ENCODE peak calls at places on chromosomes 12 and 14, in five cellular contexts. S is neuronal stem cell, Y is IMR-90, O is mesenchymal stem cell, K is H1. N is an unnamed sample.

GRCh38 chr12:84842406-84843013 is 70.1 kb downstream of the SLC6A15 start:
- DNase-seq in S (peak; percentile 20), Y (peak; percentile 51), O (peak; percentile 60), K (no peak), N (peak; percentile 40)

GRCh38 chr14:104443391-104444158 is 136.0 kb upstream of the C14orf180 start:
- DNase-seq in S (no peak), Y (no peak), O (no peak), K (peak; percentile 73), N (peak; percentile 71)

GRCh38 chr12:120317258-120318105 is 10.1 kb downstream of the PLA2G1B start:
- DNase-seq in S (peak; percentile 99), Y (peak; percentile 99), O (peak; percentile 99), K (peak; percentile 100), N (peak; percentile 100)

GRCh38 chr12:67752226-67752732 is 103.7 kb downstream of the DYRK2 start:
- DNase-seq in S (no peak), Y (peak; percentile 58), O (no peak), K (no peak), N (no peak)

GRCh38 chr12:128008341-128008740 is 258.6 kb upstream of the TMEM132C start:
- DNase-seq in S (no peak), Y (no peak), O (peak; percentile 29), K (no peak), N (no peak)

GRCh38 chr12:5383961-5384360 is 47.9 kb upstream of the NTF3 start:
- DNase-seq in S (no peak), Y (no peak), O (no peak), K (no peak), N (no peak)

GRCh38 chr14:40362856-40363255 is 930.6 kb upstream of the FBXO33 start:
- DNase-seq in S (peak; percentile 3), Y (no peak), O (no peak), K (no peak), N (peak; percentile 70)

GRCh38 chr12:57693317-57693658 is 644 bp upstream of the OS9 start:
- DNase-seq in S (no peak), Y (no peak), O (no peak), K (no peak), N (no peak)

GRCh38 chr12:114952573-114953196 is 268.7 kb upstream of the TBX3 start:
- DNase-seq in S (no peak), Y (peak; percentile 20), O (peak; percentile 23), K (no peak), N (no peak)

GRCh38 chr12:93181396-93181965 is 196.2 kb upstream of the NUDT4 start:
- DNase-seq in S (no peak), Y (no peak), O (no peak), K (no peak), N (no peak)

GRCh38 chr12:116564080-116564479 is 4.9 kb downstream of the MAP1LC3B2 start:
- DNase-seq in S (no peak), Y (no peak), O (no peak), K (no peak), N (no peak)

GRCh38 chr14:51846631-51847488 is 13.6 kb upstream of the GNG2 start:
- DNase-seq in S (peak; percentile 87), Y (peak; percentile 53), O (peak; percentile 84), K (peak; percentile 82), N (peak; percentile 89)

GRCh38 chr12:67364228-67364627 is 95.1 kb downstream of the CAND1 start:
- DNase-seq in S (no peak), Y (no peak), O (no peak), K (no peak), N (peak; percentile 92)

GRCh38 chr12:131896080-131896810 is 1.8 kb downstream of the ULK1 start:
- DNase-seq in S (peak; percentile 76), Y (peak; percentile 89), O (peak; percentile 92), K (peak; percentile 90), N (peak; percentile 97)
- H2BK15ac ChIP-seq in S (no peak overlapping the region), Y (no peak overlapping the region), O (peak overlapping the region; percentile 15), K (peak overlapping the region; percentile 4), N (no peak overlapping the region)

GRCh38 chr12:91178139-91178561 is 4.5 kb downstream of the DCN start:
- DNase-seq in S (no peak), Y (peak; percentile 62), O (peak; percentile 55), K (no peak), N (peak; percentile 15)
- H3K4me3 ChIP-seq in S (no peak overlapping the region), Y (peak overlapping the region; percentile 94), O (peak overlapping the region; percentile 85), K (no peak overlapping the region), N (no peak overlapping the region)

GRCh38 chr12:26831959-26832816 is 806 bp downstream of the ITPR2 start:
- DNase-seq in S (peak; percentile 29), Y (peak; percentile 80), O (peak; percentile 87), K (peak; percentile 74), N (peak; percentile 86)
- H2BK15ac ChIP-seq in S (no peak overlapping the region), Y (peak overlapping the region; percentile 99), O (peak overlapping the region; percentile 95), K (peak overlapping the region; percentile 3), N (no peak overlapping the region)

DNA sequence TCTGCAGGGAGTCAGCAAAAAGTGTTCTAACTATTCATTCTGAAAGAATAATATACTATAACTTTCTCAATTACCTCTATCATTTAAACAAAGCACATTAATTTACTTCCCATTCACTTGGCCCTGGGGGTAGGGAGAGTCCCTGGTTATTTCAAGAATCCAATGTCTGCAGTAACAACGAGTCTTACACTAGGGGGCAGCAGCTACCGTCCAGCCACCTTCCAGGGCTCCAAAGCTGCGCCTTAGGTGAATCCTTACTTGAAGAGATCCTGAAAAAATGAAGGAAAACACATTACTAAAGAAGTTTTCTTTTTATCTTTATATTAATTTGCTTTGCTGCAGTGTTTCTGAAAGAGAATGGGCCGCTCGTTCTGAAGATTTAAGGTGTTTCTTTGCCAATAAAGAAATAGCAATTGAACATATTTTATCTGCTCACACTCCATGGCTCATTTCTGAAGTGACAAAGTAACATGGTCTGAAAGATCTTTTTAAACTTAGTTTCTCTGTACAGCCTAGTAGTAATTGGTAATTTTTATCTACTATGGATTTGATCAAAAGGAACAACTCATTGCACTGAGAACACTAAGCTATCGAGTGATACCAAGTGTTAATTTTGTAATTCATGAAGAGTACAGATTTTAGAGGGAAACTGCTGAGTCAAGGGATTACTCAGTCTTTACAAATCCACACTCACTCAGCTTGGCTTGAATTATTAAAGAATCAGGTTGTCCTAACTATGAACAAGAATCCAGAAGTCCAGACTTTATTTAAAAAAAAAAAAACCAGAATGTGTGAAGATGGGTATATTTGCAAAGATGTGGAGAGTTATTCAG is 27.6 kb downstream of the BHLHE41 start:
- DNase-seq in S (peak; percentile 63), Y (peak; percentile 76), O (peak; percentile 75), K (peak; percentile 68), N (peak; percentile 79)
- H3K4me3 ChIP-seq in S (no peak overlapping the region), Y (no peak overlapping the region), O (peak overlapping the region; percentile 50), K (no peak overlapping the region), N (no peak overlapping the region)

DNA sequence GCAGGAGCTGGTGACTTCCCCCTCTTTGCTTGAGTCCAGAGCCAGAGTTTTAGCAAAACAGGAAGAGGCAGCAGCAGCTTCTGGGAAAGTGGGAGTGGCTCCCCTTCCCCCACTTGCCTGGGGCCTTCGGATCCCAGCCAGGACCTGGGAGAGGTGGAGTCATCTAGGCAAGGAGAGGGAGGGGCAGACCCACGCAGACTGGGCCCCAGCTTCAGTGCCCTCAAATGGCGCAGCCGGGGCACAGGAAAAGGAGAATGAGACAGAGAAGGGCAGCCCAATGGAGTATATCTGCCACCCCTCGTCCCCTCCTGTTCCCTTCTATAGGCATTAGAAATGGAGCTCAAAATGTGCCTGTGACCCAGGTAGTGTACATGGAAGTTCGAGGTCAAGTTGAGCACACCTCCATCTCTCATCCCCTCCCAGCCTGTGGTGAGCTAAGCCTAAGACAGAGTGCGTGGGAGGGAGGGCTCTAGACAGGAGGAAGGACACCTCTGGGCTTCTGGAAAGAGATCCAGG is 9.3 kb upstream of the HDAC7 start:
- DNase-seq in S (no peak), Y (peak; percentile 59), O (peak; percentile 53), K (no peak), N (peak; percentile 84)
- H2BK15ac ChIP-seq in S (no peak overlapping the region), Y (peak overlapping the region; percentile 99), O (peak overlapping the region; percentile 18), K (peak overlapping the region; percentile 11), N (no peak overlapping the region)

DNA sequence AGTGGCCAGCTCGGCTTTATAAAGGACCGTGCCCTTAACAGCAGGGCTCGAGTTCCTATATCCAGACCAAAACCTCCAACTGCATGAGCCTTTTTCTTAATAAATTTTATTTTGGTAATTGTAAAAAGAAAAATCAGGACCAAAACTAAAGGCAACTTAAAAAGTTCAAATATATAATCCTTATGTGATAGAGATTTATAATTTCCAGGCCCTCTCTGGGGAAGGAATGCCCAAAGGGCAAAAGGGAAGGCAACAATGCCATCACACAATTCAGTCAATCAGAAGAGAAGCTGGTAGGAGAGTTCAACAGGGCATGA is 401 bp upstream of the IPO4 start:
- DNase-seq in S (no peak), Y (no peak), O (no peak), K (no peak), N (no peak)
- H3K4me3 ChIP-seq in S (peak overlapping the region; percentile 79), Y (no peak overlapping the region), O (peak overlapping the region; percentile 92), K (peak overlapping the region; percentile 75), N (no peak overlapping the region)

GRCh38 chr12:19431407-19432308 is 7.6 kb upstream of the AEBP2 start:
- DNase-seq in S (no peak), Y (peak; percentile 88), O (peak; percentile 86), K (no peak), N (peak; percentile 93)

GRCh38 chr12:19430988-19431387 is 8.3 kb upstream of the AEBP2 start:
- DNase-seq in S (no peak), Y (no peak), O (no peak), K (no peak), N (no peak)

GRCh38 chr12:19434538-19434937 is 4.8 kb upstream of the AEBP2 start:
- DNase-seq in S (no peak), Y (no peak), O (no peak), K (no peak), N (no peak)

GRCh38 chr12:19435831-19436497 is 3.3 kb upstream of the AEBP2 start:
- DNase-seq in S (no peak), Y (no peak), O (no peak), K (peak; percentile 33), N (peak; percentile 42)

DNA sequence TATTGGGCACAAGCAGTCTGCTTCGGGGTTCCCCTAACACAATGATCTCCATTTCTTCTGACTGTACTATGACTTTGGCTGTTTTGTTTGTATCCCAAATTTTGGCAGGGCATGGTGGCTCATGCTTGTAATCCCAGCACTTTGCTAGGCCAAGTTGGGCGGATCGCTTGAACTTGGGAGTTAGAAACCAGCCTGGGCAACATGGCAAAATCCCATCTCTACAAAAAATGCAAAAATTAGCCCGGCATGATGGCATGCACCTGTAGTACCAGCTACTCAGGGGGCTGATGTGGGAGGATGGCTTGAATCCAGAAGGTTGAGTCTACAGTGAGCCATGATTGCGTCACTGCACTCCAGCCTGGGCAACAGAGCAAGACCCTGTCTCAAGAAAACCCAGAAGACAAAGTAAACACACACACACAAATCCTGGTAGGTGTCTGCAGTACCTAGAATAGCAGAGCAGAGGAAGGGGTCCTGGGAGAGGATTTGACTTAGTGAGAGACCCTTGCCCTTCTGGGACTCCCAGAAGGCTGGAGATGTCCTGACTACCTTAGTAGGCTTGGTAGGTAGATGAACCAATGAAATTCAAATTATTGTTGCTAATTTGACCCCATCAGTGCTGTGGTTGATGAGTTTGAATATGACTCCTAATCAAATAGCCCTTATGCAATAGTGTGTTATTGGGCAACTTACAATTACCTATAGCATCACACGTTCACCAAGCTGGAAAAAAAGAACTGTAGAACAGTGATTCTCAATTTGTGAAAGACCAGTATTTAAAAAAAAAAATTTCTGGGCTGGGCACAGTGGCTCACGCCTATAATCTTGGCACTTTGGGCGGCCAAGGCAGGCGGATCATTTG is 6.8 kb upstream of the AEBP2 start:
- DNase-seq in S (no peak), Y (no peak), O (no peak), K (no peak), N (no peak)
- H2BK15ac ChIP-seq in S (no peak overlapping the region), Y (peak overlapping the region; percentile 39), O (no peak overlapping the region), K (no peak overlapping the region), N (peak overlapping the region; percentile 42)